ENCODE peak calls at places on chromosome 21, in eight cellular contexts. One of them, this sample, is unnamed.

GRCh38 chr21:29449306-29449940 is 150.7 kb downstream of the BACH1 start:
- DNase-seq in hepatocyte: no peak
- DNase-seq in PC-3: no peak
- DNase-seq in MM.1S: no peak
- DNase-seq in GM23248: no peak
- DNase-seq in HCT116: no peak
- DNase-seq in GM23338: no peak
- DNase-seq in neural progenitor cell: no peak
- DNase-seq in this sample: no peak

GRCh38 chr21:29737188-29737587 is 202.6 kb downstream of the GRIK1 start:
- DNase-seq in MM.1S: no peak
- DNase-seq in neural progenitor cell: no peak
- DNase-seq in hepatocyte: no peak
- DNase-seq in PC-3: no peak
- DNase-seq in HCT116: no peak
- DNase-seq in GM23248: no peak
- DNase-seq in GM23338: no peak
- DNase-seq in this sample: no peak

GRCh38 chr21:18164933-18165332 is 79.7 kb upstream of the CHODL start:
- DNase-seq in GM23338: peak; percentile 17
- DNase-seq in GM23248: no peak
- DNase-seq in MM.1S: peak; percentile 64
- DNase-seq in hepatocyte: no peak
- DNase-seq in PC-3: peak; percentile 2
- DNase-seq in neural progenitor cell: peak; percentile 9
- DNase-seq in HCT116: no peak
- DNase-seq in this sample: no peak

GRCh38 chr21:38817371-38818335 is 11.9 kb downstream of the ETS2 start:
- DNase-seq in HCT116: no peak
- DNase-seq in GM23248: peak; percentile 90
- DNase-seq in MM.1S: no peak
- DNase-seq in hepatocyte: no peak
- DNase-seq in PC-3: peak; percentile 69
- DNase-seq in neural progenitor cell: no peak
- DNase-seq in GM23338: no peak
- DNase-seq in this sample: no peak

GRCh38 chr21:46219591-46220239 is 8.9 kb downstream of the LSS start:
- DNase-seq in GM23338: no peak
- DNase-seq in neural progenitor cell: no peak
- DNase-seq in MM.1S: no peak
- DNase-seq in HCT116: no peak
- DNase-seq in GM23248: no peak
- DNase-seq in hepatocyte: no peak
- DNase-seq in PC-3: no peak
- DNase-seq in this sample: no peak

GRCh38 chr21:14762734-14763694 is 216.9 kb upstream of the SAMSN1 start:
- DNase-seq in HCT116: no peak
- DNase-seq in GM23338: no peak
- DNase-seq in hepatocyte: no peak
- DNase-seq in neural progenitor cell: no peak
- DNase-seq in PC-3: no peak
- DNase-seq in MM.1S: peak; percentile 89
- DNase-seq in GM23248: no peak
- DNase-seq in this sample: peak; percentile 88

GRCh38 chr21:38598413-38598812 is 100.1 kb upstream of the ERG start:
- DNase-seq in MM.1S: no peak
- DNase-seq in neural progenitor cell: no peak
- DNase-seq in GM23338: no peak
- DNase-seq in HCT116: no peak
- DNase-seq in GM23248: no peak
- DNase-seq in PC-3: no peak
- DNase-seq in hepatocyte: no peak
- DNase-seq in this sample: no peak

GRCh38 chr21:45590246-45590725 is 48.0 kb upstream of the SLC19A1 start:
- DNase-seq in GM23338: peak; percentile 83
- DNase-seq in neural progenitor cell: peak; percentile 80
- DNase-seq in PC-3: peak; percentile 17
- DNase-seq in hepatocyte: peak; percentile 76
- DNase-seq in HCT116: no peak
- DNase-seq in MM.1S: peak; percentile 35
- DNase-seq in GM23248: peak; percentile 70
- DNase-seq in this sample: peak; percentile 5

GRCh38 chr21:41614456-41615010 is 106.6 kb upstream of the TMPRSS2 start:
- DNase-seq in hepatocyte: no peak
- DNase-seq in neural progenitor cell: no peak
- DNase-seq in HCT116: no peak
- DNase-seq in GM23338: no peak
- DNase-seq in PC-3: no peak
- DNase-seq in GM23248: no peak
- DNase-seq in MM.1S: no peak
- DNase-seq in this sample: no peak

GRCh38 chr21:29187939-29188338 is 57.5 kb downstream of the MAP3K7CL start:
- DNase-seq in HCT116: peak; percentile 59
- DNase-seq in PC-3: peak; percentile 94
- DNase-seq in GM23248: peak; percentile 94
- DNase-seq in MM.1S: no peak
- DNase-seq in GM23338: no peak
- DNase-seq in hepatocyte: no peak
- DNase-seq in neural progenitor cell: no peak
- DNase-seq in this sample: no peak

GRCh38 chr21:16071082-16071481 is 341.3 kb downstream of the USP25 start:
- DNase-seq in PC-3: no peak
- DNase-seq in hepatocyte: no peak
- DNase-seq in HCT116: no peak
- DNase-seq in GM23338: peak; percentile 21
- DNase-seq in MM.1S: no peak
- DNase-seq in GM23248: peak; percentile 78
- DNase-seq in neural progenitor cell: no peak
- DNase-seq in this sample: no peak

GRCh38 chr21:39633770-39634181 is 21.0 kb downstream of the B3GALT5 start:
- DNase-seq in GM23338: no peak
- DNase-seq in PC-3: peak; percentile 95
- DNase-seq in hepatocyte: peak; percentile 61
- DNase-seq in HCT116: peak; percentile 90
- DNase-seq in GM23248: peak; percentile 91
- DNase-seq in neural progenitor cell: no peak
- DNase-seq in MM.1S: no peak
- DNase-seq in this sample: no peak

GRCh38 chr21:15967661-15968060 is 237.9 kb downstream of the USP25 start:
- DNase-seq in PC-3: peak; percentile 40
- DNase-seq in GM23248: peak; percentile 45
- DNase-seq in MM.1S: no peak
- DNase-seq in GM23338: peak; percentile 40
- DNase-seq in HCT116: no peak
- DNase-seq in neural progenitor cell: no peak
- DNase-seq in hepatocyte: no peak
- DNase-seq in this sample: no peak

DNA sequence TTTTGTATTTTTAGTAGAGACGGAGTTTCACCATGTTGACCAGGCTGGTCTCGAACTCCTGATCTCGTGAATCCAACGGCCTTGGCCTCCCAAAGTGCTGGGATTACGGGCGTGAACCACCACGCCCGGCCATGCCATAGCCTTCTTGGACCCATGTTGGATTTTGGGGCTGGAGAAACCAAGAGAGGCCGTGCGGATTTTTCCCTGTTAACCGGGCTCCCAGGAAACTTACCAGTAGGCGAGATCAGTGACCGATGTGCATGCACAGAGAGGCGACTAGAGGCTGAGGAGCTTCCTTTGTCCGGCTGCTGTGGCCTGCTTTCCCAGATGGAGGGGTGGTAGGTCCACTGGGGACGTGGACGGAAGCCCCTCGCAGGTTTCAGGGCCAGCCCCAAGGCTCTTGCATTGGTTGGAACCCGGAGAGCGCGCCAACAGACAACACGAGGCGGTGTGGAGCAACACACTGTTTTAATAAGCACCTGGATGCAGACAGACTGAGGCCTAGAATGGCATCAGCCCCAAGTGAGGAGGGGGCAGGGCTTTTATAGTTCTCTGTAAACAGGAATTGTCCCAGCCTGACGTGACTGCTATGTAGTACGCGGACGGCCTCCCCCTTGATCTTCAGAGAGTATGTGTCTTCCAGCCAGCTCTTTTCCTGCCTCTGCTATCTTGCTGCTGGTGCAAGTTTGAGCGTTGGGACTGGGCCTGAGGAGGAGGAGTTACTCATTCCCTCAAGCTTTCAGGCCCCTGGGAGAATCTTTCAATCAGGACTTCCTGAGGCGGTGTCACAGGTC is at the start of gene ERVH48-1:
- DNase-seq in hepatocyte: peak; percentile 55
- DNase-seq in GM23338: peak; percentile 71
- DNase-seq in neural progenitor cell: no peak
- DNase-seq in PC-3: no peak
- DNase-seq in HCT116: no peak
- DNase-seq in MM.1S: no peak
- DNase-seq in GM23248: no peak
- DNase-seq in this sample: peak; percentile 31
- TF ChIP-seq EZH2phosphoT487 in hepatocyte: no peak
- TF ChIP-seq EZH2phosphoT487 in GM23338: no peak
- TF ChIP-seq EZH2phosphoT487 in neural progenitor cell: no peak
- TF ChIP-seq EZH2phosphoT487 in PC-3: no peak
- TF ChIP-seq EZH2phosphoT487 in HCT116: no peak
- TF ChIP-seq EZH2phosphoT487 in MM.1S: no peak
- TF ChIP-seq EZH2phosphoT487 in GM23248: no peak
- TF ChIP-seq EZH2phosphoT487 in this sample: no peak

GRCh38 chr21:25562660-25563059 is 44.6 kb downstream of the MRPL39 start:
- DNase-seq in GM23248: peak; percentile 3
- DNase-seq in GM23338: no peak
- DNase-seq in hepatocyte: no peak
- DNase-seq in PC-3: no peak
- DNase-seq in HCT116: no peak
- DNase-seq in neural progenitor cell: no peak
- DNase-seq in MM.1S: no peak
- DNase-seq in this sample: no peak

GRCh38 chr21:25561668-25562641 is 45.3 kb downstream of the MRPL39 start:
- DNase-seq in HCT116: no peak
- DNase-seq in MM.1S: peak; percentile 39
- DNase-seq in hepatocyte: peak; percentile 82
- DNase-seq in GM23338: peak; percentile 83
- DNase-seq in PC-3: no peak
- DNase-seq in GM23248: peak; percentile 86
- DNase-seq in neural progenitor cell: peak; percentile 69
- DNase-seq in this sample: peak; percentile 54

GRCh38 chr21:25557170-25557569 is 50.1 kb downstream of the MRPL39 start:
- DNase-seq in neural progenitor cell: no peak
- DNase-seq in PC-3: peak; percentile 51
- DNase-seq in GM23338: no peak
- DNase-seq in hepatocyte: peak; percentile 43
- DNase-seq in MM.1S: no peak
- DNase-seq in HCT116: no peak
- DNase-seq in GM23248: peak; percentile 9
- DNase-seq in this sample: no peak

GRCh38 chr21:25558123-25558522 is 49.2 kb downstream of the MRPL39 start:
- DNase-seq in GM23248: no peak
- DNase-seq in PC-3: no peak
- DNase-seq in GM23338: no peak
- DNase-seq in HCT116: no peak
- DNase-seq in neural progenitor cell: no peak
- DNase-seq in hepatocyte: no peak
- DNase-seq in MM.1S: no peak
- DNase-seq in this sample: no peak

DNA sequence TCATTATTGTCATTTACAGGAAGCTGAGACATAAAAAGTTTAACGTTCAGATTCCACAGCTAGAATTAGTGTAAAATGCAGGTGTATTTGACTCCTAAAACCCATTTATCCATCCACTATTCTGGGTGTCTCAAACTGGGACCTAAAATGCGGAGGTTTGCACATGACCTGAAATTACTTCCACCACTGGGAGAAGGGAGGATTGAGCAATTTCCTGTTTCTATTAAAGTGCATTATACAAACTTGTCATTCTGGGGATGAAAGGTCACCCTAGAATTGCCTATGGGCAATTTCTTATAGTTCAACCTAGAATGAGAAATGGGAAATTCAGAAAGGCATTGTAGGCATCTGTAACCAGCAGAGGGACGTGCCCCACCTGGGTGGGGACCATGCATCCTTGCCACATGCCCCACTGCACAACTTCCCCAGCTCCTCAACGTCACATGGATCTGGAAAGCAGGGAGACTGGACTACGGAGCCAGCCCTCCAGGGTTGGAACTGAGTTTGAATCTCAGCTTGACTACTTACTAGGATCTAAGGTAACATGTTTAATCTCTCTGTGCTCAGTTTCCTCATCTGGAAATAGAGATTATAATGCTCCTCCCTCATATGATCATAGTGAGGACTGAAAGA is 47.0 kb downstream of the MRPL39 start:
- DNase-seq in HCT116: no peak
- DNase-seq in hepatocyte: no peak
- DNase-seq in GM23338: no peak
- DNase-seq in GM23248: no peak
- DNase-seq in neural progenitor cell: no peak
- DNase-seq in MM.1S: no peak
- DNase-seq in PC-3: peak; percentile 25
- DNase-seq in this sample: no peak
- H3K79me2 ChIP-seq in HCT116: no peaks in the 10 kb centered on the region
- H3K79me2 ChIP-seq in hepatocyte: no peaks in the 10 kb centered on the region
- H3K79me2 ChIP-seq in GM23338: no peaks in the 10 kb centered on the region
- H3K79me2 ChIP-seq in GM23248: peaks cover 28% of the 10 kb centered on the region
- H3K79me2 ChIP-seq in neural progenitor cell: no peaks in the 10 kb centered on the region
- H3K79me2 ChIP-seq in MM.1S: no peaks in the 10 kb centered on the region
- H3K79me2 ChIP-seq in PC-3: no peaks in the 10 kb centered on the region
- H3K79me2 ChIP-seq in this sample: no peaks in the 10 kb centered on the region

DNA sequence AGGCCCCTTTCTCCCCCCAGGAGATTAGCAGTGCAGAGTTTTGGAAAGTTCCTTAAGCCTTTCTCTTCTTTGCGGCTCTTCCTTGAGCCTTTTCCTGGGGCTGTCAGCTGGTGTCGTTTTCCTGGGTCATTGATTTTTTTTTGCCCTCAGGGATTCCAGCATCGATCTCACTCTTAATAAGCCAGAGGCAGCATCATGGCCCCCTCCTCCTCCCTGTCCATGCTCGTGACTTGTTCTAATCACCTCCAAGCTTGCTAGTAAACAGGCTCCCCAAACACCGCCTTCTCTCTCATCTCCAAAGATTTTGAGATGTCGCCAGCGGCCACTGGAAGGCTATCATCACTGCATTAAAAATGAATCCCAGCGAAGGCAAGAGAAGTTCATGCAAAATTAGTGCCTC is 2.9 kb downstream of the EVA1C start:
- DNase-seq in PC-3: no peak
- DNase-seq in GM23338: no peak
- DNase-seq in MM.1S: no peak
- DNase-seq in neural progenitor cell: peak; percentile 53
- DNase-seq in HCT116: no peak
- DNase-seq in hepatocyte: no peak
- DNase-seq in GM23248: no peak
- DNase-seq in this sample: no peak
- H2AFZ ChIP-seq in PC-3: no peak overlapping the region
- H2AFZ ChIP-seq in GM23338: no peak overlapping the region
- H2AFZ ChIP-seq in MM.1S: no peak overlapping the region
- H2AFZ ChIP-seq in neural progenitor cell: peak overlapping the region; percentile 82
- H2AFZ ChIP-seq in HCT116: no peak overlapping the region
- H2AFZ ChIP-seq in hepatocyte: no peak overlapping the region
- H2AFZ ChIP-seq in GM23248: no peak overlapping the region
- H2AFZ ChIP-seq in this sample: no peak overlapping the region

DNA sequence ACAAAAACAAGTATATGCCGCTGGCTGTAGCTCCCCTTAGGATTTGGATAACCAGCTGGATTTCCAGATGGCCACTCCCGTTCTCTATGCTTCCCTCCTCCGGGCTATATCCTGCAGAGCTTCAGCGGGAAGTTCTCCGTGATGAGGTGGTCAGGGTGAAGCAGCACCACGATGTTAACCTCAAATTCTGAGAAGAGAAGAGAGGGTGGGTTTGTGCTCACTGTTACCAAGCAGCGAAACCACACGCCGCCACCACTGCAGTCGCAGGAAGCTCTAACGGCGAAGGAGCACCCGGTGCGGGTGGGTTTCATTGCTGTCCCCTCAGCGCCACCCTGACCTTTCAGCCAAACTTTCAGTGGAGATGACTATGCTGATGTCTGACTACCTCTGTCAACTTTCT is 41.7 kb downstream of the VPS26C start:
- DNase-seq in hepatocyte: no peak
- DNase-seq in MM.1S: no peak
- DNase-seq in PC-3: no peak
- DNase-seq in GM23248: no peak
- DNase-seq in GM23338: no peak
- DNase-seq in neural progenitor cell: no peak
- DNase-seq in HCT116: no peak
- DNase-seq in this sample: no peak
- TF ChIP-seq EZH2phosphoT487 in hepatocyte: no peak
- TF ChIP-seq EZH2phosphoT487 in MM.1S: no peak
- TF ChIP-seq EZH2phosphoT487 in PC-3: no peak
- TF ChIP-seq EZH2phosphoT487 in GM23248: no peak
- TF ChIP-seq EZH2phosphoT487 in GM23338: no peak
- TF ChIP-seq EZH2phosphoT487 in neural progenitor cell: no peak
- TF ChIP-seq EZH2phosphoT487 in HCT116: no peak
- TF ChIP-seq EZH2phosphoT487 in this sample: no peak

This sample was measured in OCI-LY7.